ENCODE peak calls at places on chromosomes 2 and 18, in five cellular contexts. H is Right ventricle myocardium superior, M is ureter, G is nephron progenitor cell, T is IMR-90. N is an unnamed sample.

GRCh38 chr2:25323612-25324189 is 18.0 kb downstream of the DNMT3A start:
- DNase-seq in H (no peak), M (no peak), G (no peak), T (no peak), N (no peak)

GRCh38 chr2:242032780-242033656 is 163.5 kb downstream of the RTP5 start:
- DNase-seq in H (no peak), M (peak), G (no peak), T (no peak), N (no peak)

GRCh38 chr2:46277470-46278190 is 19.6 kb upstream of the EPAS1 start:
- DNase-seq in H (peak), M (no peak), G (no peak), T (no peak), N (no peak)

GRCh38 chr2:31070339-31070738 is 67.9 kb downstream of the GALNT14 start:
- DNase-seq in H (no peak), M (no peak), G (no peak), T (no peak), N (no peak)

GRCh38 chr2:134583997-134584520 is 134.7 kb downstream of the TMEM163 start:
- DNase-seq in H (no peak), M (no peak), G (no peak), T (no peak), N (no peak)

GRCh38 chr18:12391487-12392136 is 14.6 kb upstream of the AFG3L2 start:
- DNase-seq in H (no peak), M (peak), G (peak), T (peak), N (no peak)

GRCh38 chr2:165795011-165795410 is 964 bp upstream of the GALNT3 start:
- DNase-seq in H (no peak), M (no peak), G (no peak), T (peak), N (no peak)

GRCh38 chr2:30245364-30245763 is 14.0 kb downstream of the LBH start:
- DNase-seq in H (no peak), M (no peak), G (no peak), T (no peak), N (no peak)

N was measured in kidney epithelial cell.